ENCODE peak calls at places on chromosomes 16 and 17, in four cellular contexts. V, U, G and E are unnamed samples.
A peak's percentile ranks its signal among the peaks of the same experiment; 100 is the strongest.

GRCh38 chr16:983044-984030 is 1.8 kb downstream of the SOX8 start:
- DNase-seq in V (no peak), U (no peak), G (no peak), E (peak; percentile 48)

GRCh38 chr16:27600386-27600785 is 50.4 kb downstream of the KATNIP start:
- DNase-seq in U (no peak), G (no peak), V (no peak), E (peak; percentile 26)

GRCh38 chr17:44548714-44549230 is 8.5 kb upstream of the FZD2 start:
- DNase-seq in G (no peak), U (no peak), V (no peak), E (no peak)

GRCh38 chr17:74280093-74280513 is 6.1 kb downstream of the DNAI2 start:
- DNase-seq in G (no peak), V (no peak), U (no peak), E (no peak)

GRCh38 chr17:47742319-47743181 is 9.5 kb downstream of the TBX21 start:
- DNase-seq in U (peak; percentile 35), V (no peak), G (peak; percentile 80), E (peak; percentile 76)

GRCh38 chr16:87965973-87966667 is 14.9 kb downstream of the BANP start:
- DNase-seq in G (no peak), U (no peak), V (no peak), E (no peak)

GRCh38 chr16:86046901-86047300 is 147.9 kb downstream of the IRF8 start:
- DNase-seq in V (no peak), U (no peak), G (no peak), E (no peak)

GRCh38 chr17:2958706-2959222 is 104.6 kb downstream of the OR1D5 start:
- DNase-seq in U (no peak), G (no peak), V (no peak), E (no peak)

GRCh38 chr17:29433551-29433950 is 43.4 kb downstream of the TAOK1 start:
- DNase-seq in U (no peak), V (no peak), G (no peak), E (no peak)

GRCh38 chr17:9298776-9299295 is 276.8 kb downstream of the STX8 start:
- DNase-seq in U (no peak), G (no peak), V (no peak), E (no peak)

GRCh38 chr17:49223517-49224197 is 6.9 kb downstream of the PHOSPHO1 start:
- DNase-seq in G (peak; percentile 72), U (no peak), V (no peak), E (peak; percentile 92)

GRCh38 chr17:32588982-32589381 is 102.2 kb downstream of the CDK5R1 start:
- DNase-seq in G (peak; percentile 23), U (peak; percentile 11), V (no peak), E (peak; percentile 46)

GRCh38 chr17:48546924-48547838 is 2.3 kb upstream of the HOXB2 start:
- DNase-seq in V (no peak), U (no peak), G (peak; percentile 58), E (no peak)

GRCh38 chr17:2274414-2274813 is 29.2 kb downstream of the SMG6 start:
- DNase-seq in V (no peak), G (no peak), U (no peak), E (no peak)

GRCh38 chr17:71500761-71501555 is 619.9 kb upstream of the SOX9 start:
- DNase-seq in U (no peak), V (no peak), G (no peak), E (no peak)

GRCh38 chr17:48002920-48003685 is 32.2 kb downstream of the CDK5RAP3 start:
- DNase-seq in G (no peak), U (no peak), V (no peak), E (peak; percentile 50)

GRCh38 chr16:30142672-30143346 is 19.8 kb upstream of the MAPK3 start:
- DNase-seq in V (peak; percentile 30), U (peak; percentile 61), G (no peak), E (no peak)

GRCh38 chr17:81519284-81520020 is 6.9 kb upstream of the ACTG1 start:
- DNase-seq in V (no peak), G (peak; percentile 91), U (no peak), E (peak; percentile 68)

GRCh38 chr17:71163121-71163812 is 957.6 kb upstream of the SOX9 start:
- DNase-seq in U (no peak), G (no peak), V (no peak), E (no peak)

GRCh38 chr16:24178496-24178895 is 77.6 kb upstream of the CACNG3 start:
- DNase-seq in G (peak; percentile 37), U (no peak), V (no peak), E (peak; percentile 60)

GRCh38 chr17:21286066-21286770 is 1.7 kb downstream of the MAP2K3 start:
- DNase-seq in G (no peak), V (no peak), U (peak; percentile 96), E (no peak)

GRCh38 chr17:17874478-17874877 is 37.7 kb upstream of the SREBF1 start:
- DNase-seq in G (no peak), V (no peak), U (no peak), E (no peak)

GRCh38 chr16:24344791-24345190 is 88.7 kb downstream of the CACNG3 start:
- DNase-seq in G (no peak), U (no peak), V (no peak), E (no peak)

GRCh38 chr17:46766493-46767491 is 51.7 kb downstream of the WNT3 start:
- DNase-seq in U (no peak), V (no peak), G (no peak), E (no peak)

GRCh38 chr17:8126306-8127066 is 2.6 kb upstream of the HES7 start:
- DNase-seq in V (no peak), U (no peak), G (peak; percentile 71), E (peak; percentile 60)

GRCh38 chr17:73231841-73232586 is 29.7 kb downstream of the CPSF4L start:
- DNase-seq in G (peak; percentile 96), V (peak; percentile 86), U (peak; percentile 94), E (peak; percentile 97)

GRCh38 chr17:73231363-73231762 is 30.3 kb downstream of the CPSF4L start:
- DNase-seq in V (no peak), G (no peak), U (no peak), E (no peak)

GRCh38 chr17:73234746-73235145 is 26.9 kb downstream of the CPSF4L start:
- DNase-seq in V (no peak), G (no peak), U (no peak), E (no peak)

GRCh38 chr17:73230088-73230487 is 31.6 kb downstream of the CPSF4L start:
- DNase-seq in V (no peak), G (no peak), U (no peak), E (no peak)

DNA sequence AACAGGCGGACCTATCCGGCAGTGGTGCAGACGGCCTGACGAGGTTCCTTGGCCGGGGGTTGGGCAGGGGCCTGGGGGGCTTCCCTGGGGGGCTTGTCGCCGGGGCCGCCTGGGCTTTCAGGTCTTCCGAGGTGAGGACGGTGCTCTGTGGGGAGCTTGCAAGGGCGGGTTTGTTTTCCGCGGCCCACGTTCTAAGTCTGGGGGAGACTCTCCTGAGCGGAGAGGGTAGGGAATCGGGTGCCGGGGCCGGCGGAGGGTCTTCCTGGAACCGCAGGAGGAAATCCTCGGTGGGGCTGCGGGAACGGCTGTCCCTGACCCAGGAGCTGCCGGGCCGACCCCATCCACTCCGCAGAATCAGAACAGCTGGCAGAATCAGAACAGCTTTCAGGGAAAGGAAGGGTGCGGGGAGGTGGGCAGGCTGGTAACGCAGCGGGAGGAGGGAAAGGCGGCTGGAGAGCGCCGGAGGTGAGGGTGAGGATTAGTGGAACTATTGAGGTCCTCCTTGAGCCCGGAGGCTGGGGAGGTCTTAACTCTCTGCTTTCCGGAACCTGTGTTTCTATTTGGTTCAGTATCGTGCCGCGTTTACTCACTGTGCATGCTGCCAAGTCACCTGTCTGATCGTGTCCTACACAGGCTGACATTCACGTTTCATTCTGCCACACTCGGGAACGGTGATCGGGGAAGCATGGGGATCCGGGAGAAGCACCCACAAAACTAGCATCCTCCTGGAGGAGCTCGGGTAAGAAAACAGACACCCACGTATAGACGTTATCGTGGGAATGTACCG is 28.9 kb downstream of the CPSF4L start:
- DNase-seq in G (no peak), V (no peak), U (no peak), E (peak; percentile 38)
- TF ChIP-seq CBFB in G (no peak), V (no peak), U (peak; percentile 43), E (no peak)

GRCh38 chr16:68790130-68790761 is 53.1 kb upstream of the TANGO6 start:
- DNase-seq in G (no peak), V (no peak), U (peak; percentile 96), E (peak; percentile 21)
- TF ChIP-seq CBFB in G (no peak), V (no peak), U (peak; percentile 100), E (no peak)

GRCh38 chr17:39652635-39653315 is 12.4 kb upstream of the TCAP start:
- DNase-seq in V (no peak), G (no peak), U (peak; percentile 88), E (peak; percentile 38)
- TF ChIP-seq CBFB in V (no peak), G (no peak), U (peak; percentile 17), E (no peak)

GRCh38 chr17:76687278-76688164 is 23.2 kb downstream of the MXRA7 start:
- DNase-seq in U (no peak), V (no peak), G (no peak), E (no peak)
- TF ChIP-seq CBFB in U (no peak), V (no peak), G (no peak), E (no peak)

GRCh38 chr16:2162676-2163118 is 7.1 kb downstream of the TRAF7 start:
- DNase-seq in V (no peak), U (peak; percentile 62), G (no peak), E (no peak)

GRCh38 chr16:2161911-2162310 is 6.3 kb downstream of the TRAF7 start:
- DNase-seq in G (no peak), U (no peak), V (no peak), E (no peak)

GRCh38 chr16:2159052-2159838 is 3.7 kb downstream of the TRAF7 start:
- DNase-seq in V (no peak), U (no peak), G (no peak), E (no peak)

GRCh38 chr16:2163211-2163881 is 7.8 kb downstream of the TRAF7 start:
- DNase-seq in U (peak; percentile 49), V (no peak), G (no peak), E (no peak)

DNA sequence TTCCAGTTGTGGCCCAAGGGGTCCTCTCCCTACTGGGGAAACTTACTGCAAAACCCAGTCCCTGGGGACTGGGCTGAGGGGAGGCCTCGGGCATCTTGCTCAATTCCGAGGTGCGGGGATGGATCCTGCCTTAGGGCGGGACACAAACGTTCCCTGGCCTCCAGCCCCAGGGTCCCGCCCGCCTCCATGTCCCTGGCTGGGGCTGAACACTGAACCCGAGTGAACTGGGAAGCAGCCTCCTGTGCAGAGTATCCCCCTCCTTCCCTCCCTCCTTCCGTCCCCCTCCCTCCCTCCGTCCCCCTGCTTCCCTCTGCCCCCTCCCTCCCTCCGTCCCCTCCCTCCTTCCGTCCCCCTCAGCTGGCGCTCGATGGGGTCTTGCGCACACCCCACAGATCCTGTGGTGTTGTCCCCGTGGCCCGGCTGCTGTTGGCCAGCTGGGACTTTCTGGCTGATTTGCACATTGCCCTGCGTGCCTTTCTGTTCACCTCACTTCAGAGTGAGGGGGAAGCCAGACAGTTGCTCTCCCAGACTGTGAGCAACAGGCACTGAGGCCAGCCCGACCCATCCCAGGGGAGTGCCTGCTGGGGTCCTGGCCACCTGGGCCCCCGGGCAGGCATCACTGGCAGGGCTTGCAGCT is 5.5 kb downstream of the TRAF7 start:
- DNase-seq in U (peak; percentile 53), V (no peak), G (no peak), E (no peak)
- TF ChIP-seq CBFB in U (no peak), V (no peak), G (no peak), E (no peak)